ENCODE peak calls at places on chromosomes 4 and X, in six cellular contexts. One of them, this sample, is unnamed.

GRCh38 chrX:13590914-13591313 is 21.5 kb downstream of the EGFL6 start:
- DNase-seq in progenitor cell of endocrine pancreas: no peak
- DNase-seq in osteocyte: no peak
- DNase-seq in K562: no peak
- DNase-seq in stimulated activated CD4-positive, alpha-beta T cell treated with anti-CD3 and anti-CD28 coated beads, Interleukin-2, amount 100 ng/mL, for 48 hours: no peak
- DNase-seq in anterior cingulate cortex: no peak
- DNase-seq in this sample: no peak

GRCh38 chr4:7006411-7006810 is 36.8 kb upstream of the TADA2B start:
- DNase-seq in progenitor cell of endocrine pancreas: no peak
- DNase-seq in osteocyte: no peak
- DNase-seq in K562: no peak
- DNase-seq in stimulated activated CD4-positive, alpha-beta T cell treated with anti-CD3 and anti-CD28 coated beads, Interleukin-2, amount 100 ng/mL, for 48 hours: no peak
- DNase-seq in anterior cingulate cortex: no peak
- DNase-seq in this sample: no peak

GRCh38 chr4:188971125-188971524 is 831.9 kb downstream of the TRIML1 start:
- DNase-seq in progenitor cell of endocrine pancreas: no peak
- DNase-seq in osteocyte: no peak
- DNase-seq in K562: no peak
- DNase-seq in stimulated activated CD4-positive, alpha-beta T cell treated with anti-CD3 and anti-CD28 coated beads, Interleukin-2, amount 100 ng/mL, for 48 hours: no peak
- DNase-seq in anterior cingulate cortex: no peak
- DNase-seq in this sample: no peak

GRCh38 chr4:186227221-186227620 is at the start of gene KLKB1:
- DNase-seq in progenitor cell of endocrine pancreas: no peak
- DNase-seq in osteocyte: no peak
- DNase-seq in K562: no peak
- DNase-seq in stimulated activated CD4-positive, alpha-beta T cell treated with anti-CD3 and anti-CD28 coated beads, Interleukin-2, amount 100 ng/mL, for 48 hours: no peak
- DNase-seq in anterior cingulate cortex: no peak
- DNase-seq in this sample: no peak

GRCh38 chr4:140906984-140907962 is 151.1 kb upstream of the TBC1D9 start:
- DNase-seq in progenitor cell of endocrine pancreas: no peak
- DNase-seq in osteocyte: no peak
- DNase-seq in K562: no peak
- DNase-seq in stimulated activated CD4-positive, alpha-beta T cell treated with anti-CD3 and anti-CD28 coated beads, Interleukin-2, amount 100 ng/mL, for 48 hours: no peak
- DNase-seq in anterior cingulate cortex: no peak
- DNase-seq in this sample: no peak

GRCh38 chr4:76704133-76704881 is 193.6 kb downstream of the SOWAHB start:
- DNase-seq in progenitor cell of endocrine pancreas: no peak
- DNase-seq in osteocyte: no peak
- DNase-seq in K562: no peak
- DNase-seq in stimulated activated CD4-positive, alpha-beta T cell treated with anti-CD3 and anti-CD28 coated beads, Interleukin-2, amount 100 ng/mL, for 48 hours: no peak
- DNase-seq in anterior cingulate cortex: no peak
- DNase-seq in this sample: no peak

GRCh38 chr4:184215709-184216328 is 1.9 kb downstream of the ENPP6 start:
- DNase-seq in progenitor cell of endocrine pancreas: no peak
- DNase-seq in osteocyte: no peak
- DNase-seq in K562: no peak
- DNase-seq in stimulated activated CD4-positive, alpha-beta T cell treated with anti-CD3 and anti-CD28 coated beads, Interleukin-2, amount 100 ng/mL, for 48 hours: no peak
- DNase-seq in anterior cingulate cortex: no peak
- DNase-seq in this sample: no peak

GRCh38 chr4:158664806-158665205 is 6.9 kb downstream of the C4orf46 start:
- DNase-seq in progenitor cell of endocrine pancreas: no peak
- DNase-seq in osteocyte: no peak
- DNase-seq in K562: no peak
- DNase-seq in stimulated activated CD4-positive, alpha-beta T cell treated with anti-CD3 and anti-CD28 coated beads, Interleukin-2, amount 100 ng/mL, for 48 hours: no peak
- DNase-seq in anterior cingulate cortex: no peak
- DNase-seq in this sample: no peak

GRCh38 chr4:2763511-2763967 is 7.4 kb upstream of the TNIP2 start:
- DNase-seq in progenitor cell of endocrine pancreas: no peak
- DNase-seq in osteocyte: no peak
- DNase-seq in K562: no peak
- DNase-seq in stimulated activated CD4-positive, alpha-beta T cell treated with anti-CD3 and anti-CD28 coated beads, Interleukin-2, amount 100 ng/mL, for 48 hours: no peak
- DNase-seq in anterior cingulate cortex: no peak
- DNase-seq in this sample: no peak

GRCh38 chr4:20272411-20272872 is 20.7 kb downstream of the SLIT2 start:
- DNase-seq in progenitor cell of endocrine pancreas: no peak
- DNase-seq in osteocyte: no peak
- DNase-seq in K562: no peak
- DNase-seq in stimulated activated CD4-positive, alpha-beta T cell treated with anti-CD3 and anti-CD28 coated beads, Interleukin-2, amount 100 ng/mL, for 48 hours: no peak
- DNase-seq in anterior cingulate cortex: no peak
- DNase-seq in this sample: no peak

GRCh38 chr4:51906167-51906647 is 63.3 kb downstream of the DCUN1D4 start:
- DNase-seq in progenitor cell of endocrine pancreas: no peak
- DNase-seq in osteocyte: no peak
- DNase-seq in K562: peak
- DNase-seq in stimulated activated CD4-positive, alpha-beta T cell treated with anti-CD3 and anti-CD28 coated beads, Interleukin-2, amount 100 ng/mL, for 48 hours: no peak
- DNase-seq in anterior cingulate cortex: no peak
- DNase-seq in this sample: no peak

GRCh38 chr4:17719106-17719505 is 62.3 kb downstream of the FAM184B start:
- DNase-seq in progenitor cell of endocrine pancreas: no peak
- DNase-seq in osteocyte: no peak
- DNase-seq in K562: no peak
- DNase-seq in stimulated activated CD4-positive, alpha-beta T cell treated with anti-CD3 and anti-CD28 coated beads, Interleukin-2, amount 100 ng/mL, for 48 hours: no peak
- DNase-seq in anterior cingulate cortex: no peak
- DNase-seq in this sample: no peak

GRCh38 chrX:150253946-150254615 is 109.0 kb upstream of the MAMLD1 start:
- DNase-seq in progenitor cell of endocrine pancreas: no peak
- DNase-seq in osteocyte: peak
- DNase-seq in K562: no peak
- DNase-seq in stimulated activated CD4-positive, alpha-beta T cell treated with anti-CD3 and anti-CD28 coated beads, Interleukin-2, amount 100 ng/mL, for 48 hours: no peak
- DNase-seq in anterior cingulate cortex: no peak
- DNase-seq in this sample: no peak

GRCh38 chr4:1413221-1413663 is 7.0 kb upstream of the NKX1-1 start:
- DNase-seq in progenitor cell of endocrine pancreas: no peak
- DNase-seq in osteocyte: no peak
- DNase-seq in K562: no peak
- DNase-seq in stimulated activated CD4-positive, alpha-beta T cell treated with anti-CD3 and anti-CD28 coated beads, Interleukin-2, amount 100 ng/mL, for 48 hours: no peak
- DNase-seq in anterior cingulate cortex: no peak
- DNase-seq in this sample: no peak

GRCh38 chr4:56910172-56910967 is 2.7 kb downstream of the REST start:
- DNase-seq in progenitor cell of endocrine pancreas: no peak
- DNase-seq in osteocyte: no peak
- DNase-seq in K562: peak
- DNase-seq in stimulated activated CD4-positive, alpha-beta T cell treated with anti-CD3 and anti-CD28 coated beads, Interleukin-2, amount 100 ng/mL, for 48 hours: no peak
- DNase-seq in anterior cingulate cortex: no peak
- DNase-seq in this sample: no peak

GRCh38 chr4:7236847-7237246 is 44.5 kb downstream of the SORCS2 start:
- DNase-seq in progenitor cell of endocrine pancreas: no peak
- DNase-seq in osteocyte: no peak
- DNase-seq in K562: no peak
- DNase-seq in stimulated activated CD4-positive, alpha-beta T cell treated with anti-CD3 and anti-CD28 coated beads, Interleukin-2, amount 100 ng/mL, for 48 hours: no peak
- DNase-seq in anterior cingulate cortex: no peak
- DNase-seq in this sample: no peak

GRCh38 chrX:47361538-47362511 is 8.6 kb upstream of the ZNF157 start:
- DNase-seq in progenitor cell of endocrine pancreas: peak
- DNase-seq in osteocyte: peak
- DNase-seq in K562: peak
- DNase-seq in stimulated activated CD4-positive, alpha-beta T cell treated with anti-CD3 and anti-CD28 coated beads, Interleukin-2, amount 100 ng/mL, for 48 hours: no peak
- DNase-seq in anterior cingulate cortex: peak
- DNase-seq in this sample: peak

GRCh38 chr4:118745357-118745756 is 60.2 kb downstream of the METTL14 start:
- DNase-seq in progenitor cell of endocrine pancreas: no peak
- DNase-seq in osteocyte: no peak
- DNase-seq in K562: no peak
- DNase-seq in stimulated activated CD4-positive, alpha-beta T cell treated with anti-CD3 and anti-CD28 coated beads, Interleukin-2, amount 100 ng/mL, for 48 hours: no peak
- DNase-seq in anterior cingulate cortex: no peak
- DNase-seq in this sample: no peak

GRCh38 chrX:108361316-108361715 is 76.9 kb downstream of the COL4A6 start:
- DNase-seq in progenitor cell of endocrine pancreas: no peak
- DNase-seq in osteocyte: no peak
- DNase-seq in K562: no peak
- DNase-seq in stimulated activated CD4-positive, alpha-beta T cell treated with anti-CD3 and anti-CD28 coated beads, Interleukin-2, amount 100 ng/mL, for 48 hours: no peak
- DNase-seq in anterior cingulate cortex: no peak
- DNase-seq in this sample: no peak

GRCh38 chr4:187603093-187603395 is 392.5 kb upstream of the ZFP42 start:
- DNase-seq in progenitor cell of endocrine pancreas: no peak
- DNase-seq in osteocyte: no peak
- DNase-seq in K562: no peak
- DNase-seq in stimulated activated CD4-positive, alpha-beta T cell treated with anti-CD3 and anti-CD28 coated beads, Interleukin-2, amount 100 ng/mL, for 48 hours: no peak
- DNase-seq in anterior cingulate cortex: no peak
- DNase-seq in this sample: no peak

GRCh38 chr4:79623125-79623905 is 215.3 kb upstream of the GK2 start:
- DNase-seq in progenitor cell of endocrine pancreas: no peak
- DNase-seq in osteocyte: no peak
- DNase-seq in K562: no peak
- DNase-seq in stimulated activated CD4-positive, alpha-beta T cell treated with anti-CD3 and anti-CD28 coated beads, Interleukin-2, amount 100 ng/mL, for 48 hours: no peak
- DNase-seq in anterior cingulate cortex: no peak
- DNase-seq in this sample: no peak

GRCh38 chr4:149031399-149031798 is 589.2 kb upstream of the NR3C2 start:
- DNase-seq in progenitor cell of endocrine pancreas: no peak
- DNase-seq in osteocyte: no peak
- DNase-seq in K562: no peak
- DNase-seq in stimulated activated CD4-positive, alpha-beta T cell treated with anti-CD3 and anti-CD28 coated beads, Interleukin-2, amount 100 ng/mL, for 48 hours: no peak
- DNase-seq in anterior cingulate cortex: no peak
- DNase-seq in this sample: peak

GRCh38 chr4:133152330-133152791 is 3.3 kb downstream of the PCDH10 start:
- DNase-seq in progenitor cell of endocrine pancreas: no peak
- DNase-seq in osteocyte: peak
- DNase-seq in K562: no peak
- DNase-seq in stimulated activated CD4-positive, alpha-beta T cell treated with anti-CD3 and anti-CD28 coated beads, Interleukin-2, amount 100 ng/mL, for 48 hours: no peak
- DNase-seq in anterior cingulate cortex: no peak
- DNase-seq in this sample: no peak

GRCh38 chr4:153794001-153794400 is 5.1 kb upstream of the SFRP2 start:
- DNase-seq in progenitor cell of endocrine pancreas: no peak
- DNase-seq in osteocyte: no peak
- DNase-seq in K562: no peak
- DNase-seq in stimulated activated CD4-positive, alpha-beta T cell treated with anti-CD3 and anti-CD28 coated beads, Interleukin-2, amount 100 ng/mL, for 48 hours: no peak
- DNase-seq in anterior cingulate cortex: no peak
- DNase-seq in this sample: no peak